ENCODE peak calls at places on chromosomes 5 and 9, in eight cellular contexts. K is lung, Y is astrocyte, F is heart left ventricle, W is stomach, R is colonic mucosa, T is retinal pigment epithelial cell, U is epithelial cell of esophagus. M is an unnamed sample.

GRCh38 chr9:106929471-106930198 is 66.7 kb downstream of the ZNF462 start:
- DNase-seq in R (no peak), K (peak), W (no peak), U (no peak), Y (peak), F (peak), T (no peak), M (no peak)

GRCh38 chr5:53170748-53171349 is 61.3 kb upstream of the MOCS2 start:
- DNase-seq in T (no peak), Y (peak), W (no peak), K (no peak), R (no peak), F (no peak), U (peak), M (peak)

GRCh38 chr5:138549414-138549813 is 6.4 kb upstream of the ETF1 start:
- DNase-seq in Y (no peak), F (no peak), K (no peak), W (no peak), U (no peak), T (no peak), R (no peak), M (no peak)

GRCh38 chr9:114006931-114007691 is 71.0 kb downstream of the AMBP start:
- DNase-seq in R (peak), T (no peak), F (no peak), W (peak), K (peak), Y (no peak), U (no peak), M (no peak)

GRCh38 chr5:7392401-7393024 is 3.4 kb upstream of the ADCY2 start:
- DNase-seq in R (peak), Y (peak), K (no peak), U (peak), F (no peak), T (no peak), W (no peak), M (peak)

GRCh38 chr9:18124760-18125159 is 349.2 kb upstream of the ADAMTSL1 start:
- DNase-seq in R (no peak), F (no peak), T (peak), U (no peak), K (no peak), W (no peak), Y (peak), M (no peak)

GRCh38 chr5:143833179-143833578 is 21.2 kb downstream of the HMHB1 start:
- DNase-seq in K (no peak), Y (no peak), W (no peak), U (no peak), R (no peak), F (no peak), T (no peak), M (no peak)

GRCh38 chr5:131289738-131290137 is 25.9 kb downstream of the CDC42SE2 start:
- DNase-seq in U (no peak), W (no peak), F (no peak), K (no peak), Y (no peak), T (no peak), R (no peak), M (no peak)

GRCh38 chr5:56647109-56647863 is 168.1 kb upstream of the MAP3K1 start:
- DNase-seq in W (no peak), F (no peak), Y (no peak), T (no peak), U (no peak), K (no peak), R (no peak), M (no peak)
- TF ChIP-seq CTCF in W (no peak), F (no peak), Y (no peak), T (no peak), U (no peak), K (no peak), R (no peak), M (no peak)

GRCh38 chr5:136080113-136080482 is 51.3 kb downstream of the TGFBI start:
- DNase-seq in W (no peak), K (no peak), Y (no peak), F (no peak), R (peak), T (no peak), U (peak), M (no peak)

GRCh38 chr5:136080483-136081180 is 51.8 kb downstream of the TGFBI start:
- DNase-seq in K (peak), T (peak), R (peak), Y (peak), F (peak), U (peak), W (peak), M (peak)

GRCh38 chr5:136077046-136077445 is 48.3 kb downstream of the TGFBI start:
- DNase-seq in R (peak), Y (no peak), W (no peak), T (no peak), U (no peak), F (no peak), K (no peak), M (no peak)

GRCh38 chr5:136081192-136081591 is 51.5 kb upstream of the SMAD5 start:
- DNase-seq in R (no peak), T (no peak), K (no peak), U (no peak), F (no peak), W (no peak), Y (no peak), M (no peak)

GRCh38 chr5:136079195-136079985 is 50.6 kb downstream of the TGFBI start:
- DNase-seq in K (no peak), R (no peak), T (no peak), Y (no peak), U (no peak), F (no peak), W (no peak), M (no peak)
- TF ChIP-seq CTCF in K (no peak), R (no peak), T (peak), Y (no peak), U (peak), F (no peak), W (no peak), M (no peak)

DNA sequence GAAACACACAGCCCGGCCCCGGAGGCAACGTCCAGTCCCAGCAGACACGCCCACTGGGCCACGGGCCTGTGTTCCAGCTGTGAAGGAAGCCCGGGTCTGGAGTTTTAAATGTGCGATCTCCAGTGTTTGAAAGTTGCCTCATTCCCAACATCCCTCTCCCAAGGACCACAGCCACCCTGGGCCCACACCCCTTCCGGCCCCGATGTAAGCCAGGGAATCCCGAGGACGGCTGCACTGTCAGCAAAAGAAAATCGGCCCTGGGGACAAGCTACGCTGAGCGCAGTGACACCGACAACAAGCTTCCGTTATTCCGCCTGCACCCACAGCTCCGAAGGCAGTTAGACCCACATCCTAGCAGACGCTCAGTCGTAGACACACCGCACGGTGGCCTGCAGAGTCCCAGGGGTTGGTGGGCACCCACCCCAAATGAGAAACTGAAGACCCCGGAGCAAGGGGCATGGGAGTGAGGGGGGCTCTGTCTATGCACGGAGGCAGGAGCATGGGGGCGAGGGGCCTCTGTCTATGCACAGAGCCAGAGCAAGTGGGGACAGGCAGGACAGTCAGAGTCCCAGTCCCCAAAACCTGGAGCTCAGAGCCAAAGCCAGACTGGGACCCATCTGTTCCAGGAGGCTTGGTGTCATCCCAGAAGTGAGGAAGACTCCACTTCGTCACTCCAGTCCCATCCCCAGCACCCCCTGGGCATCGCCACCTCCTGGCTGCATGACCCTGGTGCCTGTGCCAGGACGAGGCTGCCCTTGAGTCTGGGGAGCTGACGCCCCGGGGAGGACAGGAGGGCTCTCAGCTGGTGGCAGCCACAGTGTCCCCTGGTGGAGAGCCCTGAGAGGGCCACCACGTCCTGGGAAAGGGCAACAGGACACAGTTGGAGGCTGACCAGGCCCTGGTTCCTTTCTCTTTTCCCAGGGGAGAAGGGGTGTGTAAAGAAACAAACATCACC is 23.4 kb downstream of the GLT6D1 start:
- DNase-seq in T (no peak), R (no peak), K (peak), F (no peak), W (no peak), U (no peak), Y (no peak), M (no peak)
- TF ChIP-seq CTCF in T (no peak), R (no peak), K (no peak), F (no peak), W (no peak), U (no peak), Y (no peak), M (no peak)

GRCh38 chr5:137199966-137200365 is 299.2 kb downstream of the SPOCK1 start:
- DNase-seq in Y (peak), W (no peak), F (no peak), T (no peak), R (no peak), K (no peak), U (peak), M (peak)
- TF ChIP-seq CTCF in Y (no peak), W (no peak), F (peak), T (no peak), R (no peak), K (no peak), U (no peak), M (no peak)

GRCh38 chr5:146624179-146624578 is 108.2 kb upstream of the GPR151 start:
- DNase-seq in W (no peak), K (no peak), T (no peak), U (peak), R (no peak), Y (no peak), F (no peak), M (peak)

GRCh38 chr5:146623657-146624056 is 107.7 kb upstream of the GPR151 start:
- DNase-seq in U (no peak), K (no peak), T (no peak), Y (no peak), F (no peak), W (no peak), R (no peak), M (no peak)

GRCh38 chr5:146623009-146623408 is 107.0 kb upstream of the GPR151 start:
- DNase-seq in Y (no peak), F (no peak), K (no peak), R (no peak), U (no peak), T (no peak), W (no peak), M (no peak)

GRCh38 chr5:146620663-146621051 is 104.7 kb upstream of the GPR151 start:
- DNase-seq in K (no peak), Y (no peak), U (no peak), R (no peak), F (no peak), T (no peak), W (no peak), M (no peak)

GRCh38 chr5:146622391-146622790 is 106.4 kb upstream of the GPR151 start:
- DNase-seq in K (no peak), T (no peak), R (no peak), U (no peak), Y (peak), F (no peak), W (no peak), M (no peak)
- TF ChIP-seq CTCF in K (no peak), T (peak), R (no peak), U (peak), Y (peak), F (peak), W (no peak), M (peak)

GRCh38 chr9:70466976-70467551 is 52.6 kb upstream of the KLF9 start:
- DNase-seq in R (no peak), W (no peak), K (no peak), U (peak), F (no peak), T (no peak), Y (peak), M (peak)
- TF ChIP-seq CTCF in R (no peak), W (no peak), K (no peak), U (no peak), F (no peak), T (no peak), Y (no peak), M (no peak)

GRCh38 chr9:36865731-36866635 is 168.1 kb downstream of the PAX5 start:
- DNase-seq in Y (no peak), T (no peak), F (no peak), R (no peak), U (no peak), K (no peak), W (no peak), M (no peak)

GRCh38 chr9:36858805-36859375 is 175.2 kb downstream of the PAX5 start:
- DNase-seq in T (no peak), Y (no peak), U (peak), W (no peak), K (no peak), F (no peak), R (no peak), M (peak)

GRCh38 chr9:36864491-36865410 is 169.3 kb downstream of the PAX5 start:
- DNase-seq in U (no peak), T (no peak), Y (no peak), W (no peak), F (no peak), K (no peak), R (no peak), M (no peak)

GRCh38 chr9:36861528-36862205 is 172.4 kb downstream of the PAX5 start:
- DNase-seq in R (no peak), U (no peak), K (no peak), Y (no peak), T (no peak), W (no peak), F (no peak), M (no peak)

GRCh38 chr9:36862206-36863145 is 171.6 kb downstream of the PAX5 start:
- DNase-seq in R (peak), U (peak), T (no peak), F (no peak), K (no peak), W (peak), Y (peak), M (peak)
- TF ChIP-seq CTCF in R (peak), U (peak), T (peak), F (peak), K (peak), W (peak), Y (peak), M (peak)

GRCh38 chr9:105244274-105244995 is at the start of gene SLC44A1:
- DNase-seq in R (peak), F (peak), Y (peak), U (peak), T (peak), K (peak), W (peak), M (peak)
- TF ChIP-seq CTCF in R (no peak), F (peak), Y (no peak), U (no peak), T (no peak), K (no peak), W (no peak), M (no peak)

DNA sequence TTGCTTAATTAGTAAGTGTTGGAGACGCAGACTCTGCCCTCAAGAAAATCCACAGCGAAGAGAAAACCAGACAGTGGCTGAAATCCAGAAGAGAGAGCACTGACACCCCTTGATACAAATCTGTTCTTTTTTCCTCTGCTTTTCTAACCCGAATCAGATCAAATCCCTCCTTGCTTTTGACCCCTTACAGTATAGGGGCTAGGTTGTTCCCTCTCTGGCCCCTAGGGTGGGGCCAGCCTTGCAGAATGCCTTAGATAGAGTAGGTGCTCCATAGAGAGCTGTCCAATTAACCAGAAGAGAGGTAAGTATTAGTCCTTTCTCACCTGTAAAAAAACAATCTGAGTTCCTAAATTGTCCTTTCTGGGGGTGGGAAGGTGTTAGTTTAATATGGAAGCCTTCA is 10.1 kb downstream of the C1QTNF2 start:
- DNase-seq in Y (no peak), U (no peak), T (no peak), R (no peak), F (no peak), K (no peak), W (no peak), M (no peak)
- TF ChIP-seq CTCF in Y (no peak), U (no peak), T (no peak), R (no peak), F (no peak), K (no peak), W (no peak), M (no peak)